ENCODE peak calls at places on chromosome 7, in eight cellular contexts. O, N, F, A, X, Y, K and U are unnamed samples.

GRCh38 chr7:41573881-41574280 is 129.0 kb downstream of the INHBA start:
- DNase-seq in O (no peak), N (no peak), F (no peak), A (peak; percentile 90), X (no peak), Y (no peak), K (no peak), U (no peak)

GRCh38 chr7:94632338-94633024 is 23.5 kb downstream of the SGCE start:
- DNase-seq in O (peak; percentile 7), N (no peak), F (no peak), A (peak; percentile 84), X (no peak), Y (no peak), K (no peak), U (no peak)

GRCh38 chr7:47247132-47247531 is 334.8 kb downstream of the TNS3 start:
- DNase-seq in O (no peak), N (no peak), F (no peak), A (no peak), X (no peak), Y (no peak), K (no peak), U (no peak)

GRCh38 chr7:104275900-104276299 is 52.5 kb upstream of the LHFPL3 start:
- DNase-seq in O (no peak), N (no peak), F (no peak), A (no peak), X (peak; percentile 4), Y (no peak), K (no peak), U (no peak)

GRCh38 chr7:114026486-114027089 is 107.8 kb upstream of the PPP1R3A start:
- DNase-seq in O (peak; percentile 86), N (peak; percentile 45), F (peak; percentile 80), A (peak; percentile 64), X (peak; percentile 63), Y (no peak), K (no peak), U (peak; percentile 87)

GRCh38 chr7:121960678-121961461 is 87.9 kb downstream of the PTPRZ1 start:
- DNase-seq in O (no peak), N (peak; percentile 57), F (no peak), A (peak; percentile 34), X (no peak), Y (peak; percentile 17), K (no peak), U (no peak)

GRCh38 chr7:3117488-3118228 is 74.0 kb upstream of the CARD11 start:
- DNase-seq in O (no peak), N (no peak), F (no peak), A (no peak), X (no peak), Y (no peak), K (no peak), U (no peak)

GRCh38 chr7:26052721-26053120 is 99.3 kb upstream of the NFE2L3 start:
- DNase-seq in O (no peak), N (peak; percentile 49), F (no peak), A (no peak), X (no peak), Y (no peak), K (no peak), U (no peak)

GRCh38 chr7:80127412-80128150 is 7.0 kb upstream of the GNAI1 start:
- DNase-seq in O (peak; percentile 91), N (no peak), F (no peak), A (no peak), X (peak; percentile 37), Y (peak; percentile 38), K (no peak), U (peak; percentile 58)

GRCh38 chr7:2488272-2488645 is 12.1 kb upstream of the GRIFIN start:
- DNase-seq in O (no peak), N (no peak), F (no peak), A (no peak), X (no peak), Y (no peak), K (no peak), U (no peak)

GRCh38 chr7:50397320-50397970 is 52.7 kb downstream of the FIGNL1 start:
- DNase-seq in O (no peak), N (no peak), F (no peak), A (no peak), X (no peak), Y (no peak), K (peak; percentile 64), U (no peak)

GRCh38 chr7:33477719-33478480 is 348.5 kb downstream of the BBS9 start:
- DNase-seq in O (no peak), N (no peak), F (no peak), A (no peak), X (no peak), Y (no peak), K (no peak), U (no peak)

GRCh38 chr7:12746211-12746610 is 58.8 kb downstream of the ARL4A start:
- DNase-seq in O (no peak), N (no peak), F (no peak), A (peak; percentile 67), X (no peak), Y (no peak), K (no peak), U (no peak)

DNA sequence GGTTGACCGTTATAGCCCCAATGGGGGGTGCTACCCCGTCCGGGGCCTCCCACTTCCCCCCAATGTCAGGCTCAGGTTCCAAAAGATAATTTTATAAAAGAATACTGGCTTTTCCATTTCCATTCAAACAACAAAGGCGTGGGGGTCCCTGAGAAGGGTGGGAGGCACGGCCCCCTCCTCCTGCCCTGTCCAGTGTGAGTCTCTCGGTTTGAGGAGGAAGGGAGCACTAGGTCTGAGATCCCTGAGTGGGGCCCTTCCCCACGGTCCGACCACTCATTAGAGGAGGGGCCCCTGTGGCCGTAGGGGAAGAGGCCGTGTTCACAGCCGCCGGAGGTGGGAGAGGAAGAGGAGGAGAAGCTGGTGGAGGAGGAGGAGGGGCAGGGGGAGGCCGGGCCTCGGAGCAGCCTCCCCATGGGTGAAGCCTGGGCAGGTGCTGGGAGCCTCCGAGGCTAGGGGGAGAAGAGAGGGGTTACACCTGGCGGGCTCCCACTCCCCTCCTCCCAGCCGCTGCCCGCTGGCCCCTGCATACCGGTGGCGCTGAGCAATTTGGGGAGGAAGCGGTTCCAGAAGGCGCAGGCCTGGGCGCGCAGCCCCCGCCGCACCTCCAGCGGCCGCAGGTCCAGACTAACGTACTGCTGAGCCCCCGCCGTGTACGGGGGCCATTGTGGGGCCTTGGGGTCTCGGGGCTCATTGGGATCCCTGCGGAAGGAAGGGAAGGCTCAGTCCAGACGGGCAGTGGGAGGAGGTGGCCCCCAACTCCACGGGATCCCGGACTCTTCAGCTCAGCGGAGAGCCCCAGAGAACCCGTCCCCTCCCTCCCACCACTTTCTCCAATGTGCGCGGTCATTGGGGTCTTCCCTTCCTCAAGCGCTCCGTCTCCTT is 1.4 kb upstream of the UFSP1 start:
- DNase-seq in O (peak; percentile 67), N (no peak), F (peak; percentile 55), A (no peak), X (no peak), Y (no peak), K (no peak), U (no peak)
- TF ChIP-seq POLR2AphosphoS5 in O (peak; percentile 46), N (no peak), F (no peak), A (no peak), X (no peak), Y (no peak), K (no peak), U (no peak)

GRCh38 chr7:51472873-51473272 is 156.3 kb upstream of the COBL start:
- DNase-seq in O (no peak), N (no peak), F (no peak), A (no peak), X (no peak), Y (no peak), K (no peak), U (no peak)

GRCh38 chr7:51477323-51477722 is 160.7 kb upstream of the COBL start:
- DNase-seq in O (no peak), N (no peak), F (no peak), A (no peak), X (no peak), Y (no peak), K (no peak), U (no peak)

GRCh38 chr7:51472017-51472296 is 155.3 kb upstream of the COBL start:
- DNase-seq in O (peak; percentile 58), N (no peak), F (no peak), A (no peak), X (no peak), Y (no peak), K (no peak), U (no peak)

GRCh38 chr7:51467384-51468017 is 150.9 kb upstream of the COBL start:
- DNase-seq in O (no peak), N (no peak), F (no peak), A (no peak), X (no peak), Y (no peak), K (no peak), U (no peak)

GRCh38 chr7:51471199-51472016 is 154.8 kb upstream of the COBL start:
- DNase-seq in O (peak; percentile 75), N (no peak), F (no peak), A (no peak), X (no peak), Y (no peak), K (no peak), U (no peak)
- TF ChIP-seq EZH2 in O (no peak), N (no peak), F (no peak), A (no peak), X (no peak), Y (no peak), K (no peak), U (peak; percentile 51)

GRCh38 chr7:130890176-130891020 is 156.4 kb upstream of the KLF14 start:
- DNase-seq in O (no peak), N (no peak), F (no peak), A (no peak), X (no peak), Y (no peak), K (no peak), U (no peak)
- H3K27ac ChIP-seq in O (no peak overlapping the region), N (peak overlapping the region; percentile 100), F (no peak overlapping the region), A (peak overlapping the region; percentile 97), X (no peak overlapping the region), Y (no peak overlapping the region), K (no peak overlapping the region), U (peak overlapping the region; percentile 66)

GRCh38 chr7:128759274-128759673 is 16.3 kb downstream of the OPN1SW start:
- DNase-seq in O (no peak), N (no peak), F (no peak), A (no peak), X (no peak), Y (no peak), K (no peak), U (no peak)

GRCh38 chr7:128755816-128756476 is 16.8 kb downstream of the CALU start:
- DNase-seq in O (no peak), N (no peak), F (no peak), A (no peak), X (no peak), Y (no peak), K (no peak), U (peak; percentile 14)

GRCh38 chr7:128758553-128758952 is 17.0 kb downstream of the OPN1SW start:
- DNase-seq in O (no peak), N (no peak), F (no peak), A (no peak), X (no peak), Y (no peak), K (no peak), U (no peak)

GRCh38 chr7:128755075-128755474 is 15.9 kb downstream of the CALU start:
- DNase-seq in O (no peak), N (no peak), F (no peak), A (no peak), X (no peak), Y (no peak), K (no peak), U (no peak)

DNA sequence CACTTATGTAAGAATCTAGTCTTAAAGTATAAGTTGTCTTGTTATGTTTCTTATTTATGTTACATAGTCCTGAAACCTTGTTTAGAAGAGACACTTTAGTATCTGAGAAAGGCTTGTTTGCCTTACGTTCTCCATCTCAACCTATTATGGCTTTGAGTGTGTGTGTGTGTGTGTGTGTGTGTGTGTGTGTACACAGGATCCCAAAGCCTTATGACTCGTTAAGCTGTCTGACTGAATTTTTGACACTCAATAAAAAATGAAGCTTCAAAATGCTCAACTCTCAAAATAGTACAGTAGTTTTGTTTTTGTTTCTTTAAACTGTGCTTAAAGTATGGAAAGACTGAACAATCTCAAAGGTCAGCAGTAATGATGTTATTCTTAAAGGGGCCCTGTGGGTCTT is 18.0 kb downstream of the CALU start:
- DNase-seq in O (no peak), N (no peak), F (no peak), A (no peak), X (no peak), Y (no peak), K (no peak), U (no peak)
- TF ChIP-seq POLR2AphosphoS5 in O (no peak), N (no peak), F (no peak), A (no peak), X (no peak), Y (no peak), K (no peak), U (no peak)